ENCODE peak calls at places on chromosomes 7 and 10, in eight cellular contexts. S is right cardiac atrium; Z is HCT116; R is mammary epithelial cell; M is left ventricle myocardium inferior; C is WERI-Rb-1; F is fibroblast of lung; H is effector memory CD4-positive, alpha-beta T cell. U is an unnamed sample.
A peak's percentile ranks its signal among the peaks of the same experiment; 100 is the strongest.

GRCh38 chr7:30929686-30930085 is 18.0 kb downstream of the AQP1 start:
- DNase-seq in S (no peak), Z (no peak), R (no peak), M (no peak), C (no peak), F (no peak), H (no peak), U (peak; percentile 48)

GRCh38 chr10:6912424-6912823 is 332.3 kb upstream of the PRKCQ start:
- DNase-seq in S (no peak), Z (no peak), R (peak; percentile 92), M (no peak), C (no peak), F (peak; percentile 53), H (no peak), U (no peak)

GRCh38 chr10:102342462-102342861 is 53.0 kb upstream of the NFKB2 start:
- DNase-seq in S (no peak), Z (no peak), R (peak; percentile 49), M (no peak), C (peak; percentile 33), F (peak; percentile 49), H (no peak), U (no peak)

GRCh38 chr7:47357398-47357797 is 224.5 kb downstream of the TNS3 start:
- DNase-seq in S (no peak), Z (no peak), R (no peak), M (no peak), C (no peak), F (no peak), H (no peak), U (no peak)

GRCh38 chr7:115478426-115478825 is 552.1 kb downstream of the TFEC start:
- DNase-seq in S (no peak), Z (no peak), R (no peak), M (no peak), C (no peak), F (peak; percentile 47), H (no peak), U (no peak)

GRCh38 chr7:100477871-100478248 is 1.2 kb downstream of the TSC22D4 start:
- DNase-seq in S (peak; percentile 57), Z (no peak), R (no peak), M (no peak), C (no peak), F (no peak), H (no peak), U (no peak)

GRCh38 chr7:49346200-49346899 is 422.0 kb downstream of the CDC14C start:
- DNase-seq in S (peak; percentile 44), Z (no peak), R (no peak), M (no peak), C (no peak), F (no peak), H (no peak), U (no peak)

GRCh38 chr10:71362141-71362540 is 34.6 kb upstream of the CDH23 start:
- DNase-seq in S (no peak), Z (no peak), R (no peak), M (no peak), C (no peak), F (no peak), H (no peak), U (no peak)

GRCh38 chr10:135601-136464 is 578 bp downstream of the ZMYND11 start:
- DNase-seq in S (peak; percentile 89), Z (no peak), R (peak; percentile 53), M (peak; percentile 65), C (peak; percentile 40), F (peak; percentile 63), H (peak; percentile 30), U (peak; percentile 87)

GRCh38 chr7:18760046-18760445 is 264.5 kb downstream of the HDAC9 start:
- DNase-seq in S (no peak), Z (no peak), R (no peak), M (no peak), C (no peak), F (peak; percentile 39), H (no peak), U (no peak)

GRCh38 chr7:26863504-26864308 is 684 bp downstream of the SKAP2 start:
- DNase-seq in S (no peak), Z (peak; percentile 18), R (peak; percentile 72), M (no peak), C (no peak), F (peak; percentile 32), H (no peak), U (no peak)

GRCh38 chr10:13803566-13804554 is 217.1 kb downstream of the PRPF18 start:
- DNase-seq in S (no peak), Z (no peak), R (no peak), M (no peak), C (no peak), F (peak; percentile 62), H (no peak), U (no peak)

GRCh38 chr10:28381903-28382347 is 79.1 kb upstream of the MPP7 start:
- DNase-seq in S (peak; percentile 89), Z (peak; percentile 92), R (peak; percentile 83), M (peak; percentile 61), C (peak; percentile 77), F (peak; percentile 84), H (peak; percentile 67), U (peak; percentile 92)

GRCh38 chr7:45293295-45293942 is 135.8 kb downstream of the RAMP3 start:
- DNase-seq in S (no peak), Z (no peak), R (no peak), M (no peak), C (no peak), F (no peak), H (no peak), U (no peak)

GRCh38 chr7:83648464-83649241 is at the start of gene SEMA3E:
- DNase-seq in S (no peak), Z (peak; percentile 15), R (peak; percentile 38), M (no peak), C (no peak), F (peak; percentile 72), H (no peak), U (peak; percentile 69)

GRCh38 chr7:20189852-20190251 is 27.3 kb downstream of the MACC1 start:
- DNase-seq in S (no peak), Z (no peak), R (no peak), M (no peak), C (no peak), F (no peak), H (no peak), U (no peak)

GRCh38 chr7:1525409-1525808 is 5.1 kb upstream of the MAFK start:
- DNase-seq in S (no peak), Z (no peak), R (no peak), M (no peak), C (no peak), F (no peak), H (no peak), U (no peak)

GRCh38 chr10:110430369-110431273 is 67.1 kb upstream of the DUSP5 start:
- DNase-seq in S (no peak), Z (no peak), R (no peak), M (no peak), C (no peak), F (no peak), H (no peak), U (peak; percentile 39)

GRCh38 chr10:71531485-71532446 is 135.0 kb downstream of the CDH23 start:
- DNase-seq in S (no peak), Z (no peak), R (no peak), M (no peak), C (peak; percentile 93), F (no peak), H (no peak), U (no peak)

GRCh38 chr10:113985342-113985844 is 58.3 kb upstream of the ADRB1 start:
- DNase-seq in S (no peak), Z (no peak), R (no peak), M (no peak), C (no peak), F (no peak), H (no peak), U (no peak)
- H3K9me3 ChIP-seq in S (no peaks in the 10 kb centered on the region), Z (no peaks in the 10 kb centered on the region), R (no peaks in the 10 kb centered on the region), M (no peaks in the 10 kb centered on the region), C (no peaks in the 10 kb centered on the region), F (no peaks in the 10 kb centered on the region), H (no peaks in the 10 kb centered on the region), U (no peaks in the 10 kb centered on the region)

GRCh38 chr10:126352446-126352845 is 35.8 kb downstream of the ADAM12 start:
- DNase-seq in S (no peak), Z (no peak), R (no peak), M (no peak), C (no peak), F (no peak), H (no peak), U (no peak)

DNA sequence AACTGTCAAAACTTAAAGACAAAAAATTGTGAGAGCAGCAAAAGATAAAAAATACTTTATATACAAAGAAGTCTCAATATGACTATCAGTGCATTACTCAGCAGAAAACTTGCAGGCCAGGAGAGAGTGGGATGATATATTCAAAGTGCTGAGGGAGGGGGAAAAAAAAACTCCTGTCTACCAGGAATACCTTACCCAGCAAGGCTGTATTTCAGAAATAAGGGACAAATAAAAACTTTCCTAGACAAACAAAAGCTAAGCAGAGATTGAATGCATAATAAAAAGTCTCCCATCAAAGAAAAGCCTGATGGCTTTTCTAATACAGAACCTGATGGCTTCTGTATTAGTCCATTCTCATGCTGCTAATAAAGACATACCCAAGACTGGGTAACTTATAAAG is 31.1 kb downstream of the ADAM12 start:
- DNase-seq in S (no peak), Z (no peak), R (no peak), M (no peak), C (no peak), F (no peak), H (no peak), U (no peak)
- H3K9me3 ChIP-seq in S (peaks cover 2% of the 10 kb centered on the region), Z (no peaks in the 10 kb centered on the region), R (no peaks in the 10 kb centered on the region), M (peaks cover 61% of the 10 kb centered on the region), C (peaks cover 10% of the 10 kb centered on the region), F (no peaks in the 10 kb centered on the region), H (no peaks in the 10 kb centered on the region), U (peaks cover 6% of the 10 kb centered on the region)

DNA sequence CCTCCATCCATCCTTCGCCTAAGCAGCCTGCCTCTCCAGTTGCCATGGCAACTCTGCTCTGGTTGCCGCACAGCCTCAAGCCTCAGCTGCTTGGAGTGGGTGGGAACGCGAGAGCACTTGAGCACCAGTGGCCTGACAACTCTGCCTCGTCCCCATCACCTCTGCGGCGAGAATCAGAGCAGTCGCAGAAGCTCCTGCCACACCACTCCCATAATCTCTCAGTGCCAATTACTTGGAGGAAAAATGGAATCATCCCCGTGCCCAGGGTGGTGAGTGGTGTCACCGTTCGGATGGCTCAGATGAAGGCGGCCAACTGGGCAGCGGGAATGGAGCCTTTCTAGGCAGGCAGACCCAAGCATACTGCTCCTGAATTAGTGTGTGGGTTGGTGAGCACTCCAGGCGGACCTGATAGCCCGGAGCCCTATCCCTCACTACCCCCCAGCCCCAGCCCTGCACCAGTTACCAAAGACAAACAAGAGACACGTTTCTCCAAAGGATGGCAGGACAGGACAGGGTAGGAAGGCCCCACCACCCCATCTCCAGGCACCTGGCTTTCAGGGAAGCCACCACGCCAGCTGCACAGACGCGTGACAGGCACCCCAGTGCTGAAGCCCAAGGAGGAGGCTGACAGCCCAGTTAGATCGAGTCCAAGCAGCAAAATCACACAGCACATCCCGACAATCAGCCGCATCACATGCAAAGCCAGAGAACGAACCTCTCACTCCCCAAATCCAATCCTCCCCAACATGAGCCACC is 335.4 kb downstream of the PTPRN2 start:
- DNase-seq in S (no peak), Z (no peak), R (no peak), M (no peak), C (no peak), F (no peak), H (no peak), U (peak; percentile 50)
- H3K9me3 ChIP-seq in S (no peaks in the 10 kb centered on the region), Z (peaks cover 10% of the 10 kb centered on the region), R (peaks cover 53% of the 10 kb centered on the region), M (no peaks in the 10 kb centered on the region), C (no peaks in the 10 kb centered on the region), F (peaks cover 8% of the 10 kb centered on the region), H (no peaks in the 10 kb centered on the region), U (no peaks in the 10 kb centered on the region)

DNA sequence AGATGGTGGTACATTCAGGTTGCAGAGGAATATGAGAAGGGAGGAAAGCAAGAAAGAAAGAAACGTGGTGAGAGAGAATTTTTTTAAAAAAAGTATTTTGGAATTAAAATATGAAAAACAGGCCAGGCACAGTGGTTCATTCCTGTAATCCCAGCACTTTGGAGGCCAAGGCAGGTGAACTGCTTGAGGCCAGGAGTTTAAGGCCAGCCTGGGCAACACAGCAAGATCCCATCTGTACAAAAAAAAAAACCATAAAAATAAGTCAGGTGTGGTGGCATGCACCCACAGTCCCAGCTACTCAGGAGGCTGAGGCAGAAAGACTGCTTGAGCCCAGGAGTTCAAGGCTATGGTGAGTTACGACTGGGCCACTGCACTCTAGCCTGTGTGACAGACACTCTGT is 112.1 kb downstream of the PARD3 start:
- DNase-seq in S (no peak), Z (no peak), R (no peak), M (no peak), C (no peak), F (no peak), H (no peak), U (no peak)
- H3K9me3 ChIP-seq in S (no peaks in the 10 kb centered on the region), Z (no peaks in the 10 kb centered on the region), R (no peaks in the 10 kb centered on the region), M (no peaks in the 10 kb centered on the region), C (no peaks in the 10 kb centered on the region), F (no peaks in the 10 kb centered on the region), H (no peaks in the 10 kb centered on the region), U (no peaks in the 10 kb centered on the region)